ENCODE peak calls at places on chromosomes 12 and 14, in six cellular contexts. J is mesenchymal stem cell, G is mesendoderm, S is H1, P is H9, M is IMR-90. H is an unnamed sample. For H3K4me1, the result is how much of the 10 kb centered on the place peaks cover.

GRCh38 chr14:105173901-105174894 is 5.6 kb upstream of the JAG2 start:
- DNase-seq in J (no peak), G (no peak), S (no peak), P (no peak), M (no peak), H (no peak)

GRCh38 chr12:32501835-32502333 is 102.5 kb downstream of the FGD4 start:
- DNase-seq in J (peak), G (peak), S (peak), P (peak), M (peak), H (peak)

GRCh38 chr14:64215978-64216377 is 78.2 kb downstream of the ESR2 start:
- DNase-seq in J (no peak), G (no peak), S (no peak), P (no peak), M (peak), H (no peak)

GRCh38 chr12:96171905-96172304 is 22.3 kb upstream of the ELK3 start:
- DNase-seq in J (no peak), G (no peak), S (no peak), P (no peak), M (no peak), H (no peak)

GRCh38 chr12:104823985-104824441 is 134.1 kb downstream of the SLC41A2 start:
- DNase-seq in J (no peak), G (no peak), S (no peak), P (peak), M (no peak), H (no peak)

GRCh38 chr12:45433441-45433868 is 217.6 kb downstream of the ANO6 start:
- DNase-seq in J (no peak), G (peak), S (peak), P (peak), M (no peak), H (peak)

GRCh38 chr14:74963705-74964271 is 8.4 kb upstream of the PGF start:
- DNase-seq in J (no peak), G (no peak), S (no peak), P (no peak), M (peak), H (no peak)

GRCh38 chr12:24561411-24561871 is 387.5 kb downstream of the BCAT1 start:
- DNase-seq in J (peak), G (peak), S (no peak), P (no peak), M (peak), H (no peak)

GRCh38 chr14:37145395-37145794 is 27.0 kb downstream of the SLC25A21 start:
- DNase-seq in J (no peak), G (no peak), S (no peak), P (no peak), M (peak), H (no peak)

GRCh38 chr12:111271674-111272418 is 97.0 kb downstream of the PHETA1 start:
- DNase-seq in J (no peak), G (no peak), S (no peak), P (no peak), M (no peak), H (no peak)

GRCh38 chr12:103580026-103580425 is 7.0 kb upstream of the STAB2 start:
- DNase-seq in J (no peak), G (no peak), S (no peak), P (no peak), M (no peak), H (no peak)

GRCh38 chr12:113896194-113896593 is 69.9 kb downstream of the RBM19 start:
- DNase-seq in J (no peak), G (peak), S (peak), P (peak), M (no peak), H (no peak)

GRCh38 chr14:20454359-20454644 is 310 bp downstream of the OSGEP start:
- DNase-seq in J (no peak), G (no peak), S (no peak), P (no peak), M (peak), H (no peak)

GRCh38 chr14:68548194-68549056 is 244.4 kb downstream of the ZFP36L1 start:
- DNase-seq in J (peak), G (peak), S (peak), P (no peak), M (peak), H (peak)

GRCh38 chr12:87439990-87440827 is 589.0 kb downstream of the C12orf50 start:
- DNase-seq in J (peak), G (peak), S (no peak), P (no peak), M (peak), H (no peak)

GRCh38 chr14:102659797-102660196 is 67.3 kb downstream of the RCOR1 start:
- DNase-seq in J (peak), G (no peak), S (no peak), P (no peak), M (peak), H (no peak)

GRCh38 chr12:124512667-124513296 is 54.6 kb downstream of the NCOR2 start:
- DNase-seq in J (peak), G (peak), S (peak), P (peak), M (peak), H (peak)

GRCh38 chr14:34067587-34067986 is 116.7 kb upstream of the EGLN3 start:
- DNase-seq in J (no peak), G (no peak), S (no peak), P (no peak), M (no peak), H (no peak)

GRCh38 chr12:26113194-26113654 is 11.6 kb downstream of the BHLHE41 start:
- DNase-seq in J (peak), G (no peak), S (no peak), P (no peak), M (no peak), H (no peak)

GRCh38 chr14:37707716-37708115 is 112.3 kb downstream of the TTC6 start:
- DNase-seq in J (peak), G (no peak), S (no peak), P (no peak), M (peak), H (no peak)

GRCh38 chr12:42299392-42300308 is 26.2 kb downstream of the ZCRB1 start:
- DNase-seq in J (peak), G (no peak), S (no peak), P (no peak), M (peak), H (no peak)

GRCh38 chr12:105069936-105070702 is 14.1 kb downstream of the ALDH1L2 start:
- DNase-seq in J (no peak), G (no peak), S (no peak), P (no peak), M (no peak), H (no peak)

GRCh38 chr14:46940600-46940999 is 289.0 kb upstream of the RPL10L start:
- DNase-seq in J (no peak), G (no peak), S (no peak), P (no peak), M (no peak), H (no peak)

GRCh38 chr14:104887623-104888488 is 22.8 kb downstream of the CEP170B start:
- DNase-seq in J (no peak), G (no peak), S (peak), P (no peak), M (no peak), H (no peak)

GRCh38 chr12:43063642-43064041 is 474.1 kb upstream of the PRICKLE1 start:
- DNase-seq in J (no peak), G (no peak), S (no peak), P (no peak), M (peak), H (no peak)

GRCh38 chr14:30770376-30770775 is 104.0 kb upstream of the COCH start:
- DNase-seq in J (no peak), G (no peak), S (no peak), P (no peak), M (no peak), H (no peak)

GRCh38 chr12:50985322-50985721 is 33.0 kb downstream of the HIGD1C start:
- DNase-seq in J (peak), G (no peak), S (no peak), P (no peak), M (peak), H (no peak)

GRCh38 chr14:35988972-35989690 is 163.0 kb downstream of the BRMS1L start:
- DNase-seq in J (no peak), G (no peak), S (no peak), P (no peak), M (no peak), H (no peak)

GRCh38 chr14:35987731-35988130 is 161.6 kb downstream of the BRMS1L start:
- DNase-seq in J (no peak), G (no peak), S (no peak), P (no peak), M (no peak), H (no peak)

GRCh38 chr14:35986219-35986573 is 160.1 kb downstream of the BRMS1L start:
- DNase-seq in J (no peak), G (no peak), S (no peak), P (no peak), M (no peak), H (no peak)

GRCh38 chr14:35989736-35990135 is 163.6 kb downstream of the BRMS1L start:
- DNase-seq in J (no peak), G (no peak), S (no peak), P (no peak), M (no peak), H (no peak)

GRCh38 chr14:35988550-35988949 is 162.4 kb downstream of the BRMS1L start:
- DNase-seq in J (no peak), G (no peak), S (no peak), P (no peak), M (no peak), H (no peak)
- H2BK15ac ChIP-seq in J (no peak), G (no peak), S (no peak), P (no peak), M (no peak), H (no peak)

GRCh38 chr12:57838594-57839302 is 7.8 kb downstream of the CTDSP2 start:
- DNase-seq in J (no peak), G (no peak), S (no peak), P (no peak), M (peak), H (no peak)

GRCh38 chr12:57837779-57838562 is 8.6 kb downstream of the CTDSP2 start:
- DNase-seq in J (peak), G (peak), S (no peak), P (peak), M (peak), H (no peak)

GRCh38 chr12:57834086-57834876 is 12.2 kb downstream of the CTDSP2 start:
- DNase-seq in J (no peak), G (no peak), S (no peak), P (no peak), M (no peak), H (no peak)

GRCh38 chr12:57835366-57836288 is 10.9 kb downstream of the CTDSP2 start:
- DNase-seq in J (no peak), G (no peak), S (no peak), P (no peak), M (no peak), H (no peak)

GRCh38 chr12:57836442-57837375 is 9.8 kb downstream of the CTDSP2 start:
- DNase-seq in J (peak), G (peak), S (no peak), P (peak), M (peak), H (no peak)
- H3K4me1 ChIP-seq in J (half or more), G (under half), S (half or more), P (under half), M (half or more), H (under half)

DNA sequence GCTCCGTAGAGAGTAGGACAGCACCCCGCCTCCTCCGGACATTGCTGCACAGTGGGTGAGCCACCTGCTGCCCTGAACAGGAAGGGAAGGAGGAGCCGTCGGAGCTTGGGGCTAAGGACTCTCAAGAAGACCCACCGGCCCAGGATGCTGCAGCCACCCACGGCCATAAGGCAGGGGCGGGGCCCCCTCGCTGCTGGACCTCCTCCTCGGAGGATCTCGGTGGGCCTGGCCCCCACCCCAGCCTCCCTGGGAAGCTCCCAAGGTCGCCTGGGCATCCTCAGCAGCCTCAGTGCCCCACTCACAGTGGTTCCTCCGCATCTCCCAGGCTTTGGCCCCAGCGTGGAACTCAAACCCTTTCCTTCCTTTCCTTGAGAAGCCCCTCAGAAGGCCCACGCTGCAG is 68.6 kb upstream of the DIO3 start:
- DNase-seq in J (no peak), G (no peak), S (no peak), P (peak), M (no peak), H (no peak)
- H2AK5ac ChIP-seq in J (no peak), G (no peak), S (no peak), P (no peak), M (no peak), H (peak)

GRCh38 chr12:12099102-12099501 is 28.4 kb downstream of the BCL2L14 start:
- DNase-seq in J (peak), G (no peak), S (no peak), P (no peak), M (no peak), H (no peak)

GRCh38 chr12:12095016-12095415 is 24.3 kb downstream of the BCL2L14 start:
- DNase-seq in J (peak), G (no peak), S (no peak), P (no peak), M (peak), H (no peak)

GRCh38 chr12:12094481-12094880 is 23.7 kb downstream of the BCL2L14 start:
- DNase-seq in J (peak), G (no peak), S (peak), P (no peak), M (no peak), H (no peak)

GRCh38 chr12:12098689-12099010 is 27.9 kb downstream of the BCL2L14 start:
- DNase-seq in J (peak), G (no peak), S (no peak), P (no peak), M (no peak), H (no peak)

DNA sequence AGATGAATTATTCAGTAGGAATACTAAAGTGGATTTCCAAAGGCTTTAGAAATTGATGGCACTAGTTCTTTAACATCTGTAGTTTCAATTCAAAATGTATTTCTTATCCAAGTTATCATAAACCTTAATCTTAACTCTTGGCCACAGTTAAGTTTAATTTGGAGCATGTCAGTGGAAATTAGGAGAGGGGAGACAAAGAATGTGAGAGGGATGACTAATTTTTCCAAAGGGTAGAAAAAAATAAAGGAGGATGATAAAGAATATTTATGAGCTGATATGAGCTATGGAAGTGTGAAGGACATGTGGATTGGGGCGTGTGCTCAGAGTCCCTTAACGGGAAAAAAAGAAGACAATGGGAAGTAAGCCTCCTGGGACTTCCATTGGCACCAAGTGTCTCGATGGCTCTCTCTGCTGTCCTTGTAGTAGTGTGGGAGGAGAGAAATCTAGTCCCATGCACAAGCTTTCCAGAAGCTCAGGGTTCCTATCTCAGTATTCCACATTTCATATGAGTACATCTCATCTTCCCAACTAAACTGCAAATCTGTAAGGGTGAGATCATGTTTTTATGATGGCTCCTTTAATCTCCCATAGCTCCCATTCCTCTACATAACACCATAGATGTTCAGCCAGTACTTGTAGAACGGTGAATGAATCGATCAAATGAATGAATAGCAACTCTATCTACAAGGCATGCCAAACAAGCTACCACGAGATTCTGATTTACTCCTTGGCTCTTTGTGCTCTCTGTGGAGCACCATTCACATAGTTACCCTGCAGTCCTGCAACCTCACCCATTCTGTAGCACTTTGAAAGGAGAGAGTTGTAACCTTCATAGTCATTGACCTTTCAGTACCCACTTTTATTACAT is 27.3 kb downstream of the BCL2L14 start:
- DNase-seq in J (no peak), G (no peak), S (no peak), P (no peak), M (no peak), H (no peak)
- H2BK15ac ChIP-seq in J (no peak), G (no peak), S (no peak), P (no peak), M (no peak), H (no peak)

DNA sequence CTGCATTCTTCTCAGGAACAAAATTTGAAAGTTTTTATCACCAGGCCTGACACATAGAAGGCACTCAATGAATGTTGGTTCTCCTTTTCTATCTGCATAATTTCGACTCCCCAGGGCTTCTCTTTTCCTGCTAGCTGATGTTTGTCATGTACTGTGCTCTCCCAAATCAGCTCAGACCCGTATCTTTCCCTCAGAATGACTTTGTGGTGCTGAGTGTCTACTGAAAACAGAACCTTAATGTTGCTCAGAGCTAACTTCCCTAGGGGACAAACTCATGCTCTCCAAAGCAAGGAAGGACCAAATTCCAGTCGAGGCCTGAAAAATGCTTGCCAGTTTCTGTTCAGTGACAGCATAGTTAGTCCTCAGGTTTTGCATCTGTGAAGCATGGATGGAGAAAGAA is 1.9 kb downstream of the ARHGDIB start:
- DNase-seq in J (no peak), G (no peak), S (no peak), P (no peak), M (no peak), H (no peak)
- H3K4me1 ChIP-seq in J (under half), G (under half), S (under half), P (under half), M (under half), H (under half)

GRCh38 chr12:121165316-121165715 is 32.6 kb downstream of the P2RX7 start:
- DNase-seq in J (no peak), G (no peak), S (no peak), P (no peak), M (no peak), H (no peak)
- H2AK5ac ChIP-seq in J (no peak), G (no peak), S (no peak), P (no peak), M (no peak), H (no peak)

GRCh38 chr14:87992720-87993484 is at the start of gene GALC:
- DNase-seq in J (peak), G (peak), S (peak), P (peak), M (peak), H (peak)
- H2BK15ac ChIP-seq in J (peak), G (no peak), S (no peak), P (no peak), M (peak), H (peak)

DNA sequence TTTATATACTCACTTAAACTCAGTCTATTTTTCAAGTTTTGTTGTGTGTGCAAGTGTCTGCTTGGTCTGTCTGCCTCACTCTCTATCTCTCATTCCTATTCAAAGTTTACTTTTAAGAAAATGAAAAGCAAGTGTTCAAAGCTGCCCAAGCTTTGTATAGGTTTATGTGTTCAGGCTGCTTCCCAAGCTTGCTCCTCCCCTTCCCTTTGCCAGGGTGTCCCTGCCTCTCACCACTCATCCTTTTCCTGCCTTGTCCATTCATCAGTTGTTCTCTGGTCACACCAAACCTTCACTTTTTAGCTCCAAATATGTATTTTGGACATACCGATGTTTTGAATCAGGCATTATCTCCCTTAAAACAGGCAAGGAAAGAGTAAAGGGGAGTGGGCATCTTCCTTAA is 41.3 kb downstream of the STK38L start:
- DNase-seq in J (peak), G (no peak), S (no peak), P (no peak), M (peak), H (no peak)
- H3K4me1 ChIP-seq in J (under half), G (under half), S (under half), P (under half), M (under half), H (under half)

GRCh38 chr12:108833355-108833733 is 24.0 kb downstream of the SSH1 start:
- DNase-seq in J (peak), G (peak), S (no peak), P (peak), M (peak), H (no peak)
- H2AK5ac ChIP-seq in J (peak), G (no peak), S (no peak), P (no peak), M (peak), H (no peak)

H was measured in neuronal stem cell.